ENCODE peak calls at places on chromosomes 7 and 10, in four cellular contexts. M, Z, H and V are unnamed samples.

GRCh38 chr10:70985824-70986336 is 97.5 kb upstream of the PCBD1 start:
- DNase-seq in H (no peak), M (no peak), Z (no peak), V (no peak)

GRCh38 chr7:39451901-39452300 is 114.3 kb upstream of the YAE1 start:
- DNase-seq in M (no peak), Z (no peak), H (no peak), V (no peak)

GRCh38 chr7:111672901-111673300 is 110.6 kb upstream of the IMMP2L start:
- DNase-seq in H (no peak), Z (no peak), M (no peak), V (no peak)

GRCh38 chr10:17233534-17233933 is 5.5 kb downstream of the VIM start:
- DNase-seq in M (no peak), Z (peak; percentile 60), H (no peak), V (no peak)

GRCh38 chr10:30493609-30494530 is 59.9 kb downstream of the MAP3K8 start:
- DNase-seq in H (no peak), Z (no peak), M (no peak), V (no peak)

GRCh38 chr10:24331457-24331856 is 122.5 kb downstream of the KIAA1217 start:
- DNase-seq in Z (no peak), H (peak; percentile 47), M (no peak), V (no peak)

GRCh38 chr7:128530855-128531104 is 54.2 kb downstream of the METTL2B start:
- DNase-seq in Z (no peak), M (no peak), H (no peak), V (no peak)

GRCh38 chr7:104643587-104644217 is 315.3 kb downstream of the LHFPL3 start:
- DNase-seq in M (peak; percentile 15), Z (peak; percentile 23), H (peak; percentile 75), V (no peak)

GRCh38 chr10:111142082-111142481 is 65.3 kb downstream of the ADRA2A start:
- DNase-seq in H (peak; percentile 40), Z (no peak), M (peak; percentile 8), V (no peak)

GRCh38 chr10:82206831-82207230 is 331.8 kb downstream of the NRG3 start:
- DNase-seq in M (no peak), Z (peak; percentile 87), H (no peak), V (no peak)

GRCh38 chr7:143960813-143961610 is 6.4 kb downstream of the OR2F1 start:
- DNase-seq in Z (no peak), M (no peak), H (no peak), V (no peak)

GRCh38 chr7:30764030-30764991 is 6.9 kb upstream of the MINDY4 start:
- DNase-seq in Z (peak; percentile 6), M (no peak), H (no peak), V (no peak)

GRCh38 chr10:35573786-35574185 is 31.4 kb upstream of the GJD4 start:
- DNase-seq in M (no peak), H (no peak), Z (no peak), V (no peak)

GRCh38 chr7:18103436-18104218 is 76.0 kb upstream of the PRPS1L1 start:
- DNase-seq in Z (no peak), M (no peak), H (no peak), V (no peak)

GRCh38 chr10:121073743-121074142 is 222.6 kb downstream of the WDR11 start:
- DNase-seq in Z (no peak), H (no peak), M (no peak), V (no peak)

DNA sequence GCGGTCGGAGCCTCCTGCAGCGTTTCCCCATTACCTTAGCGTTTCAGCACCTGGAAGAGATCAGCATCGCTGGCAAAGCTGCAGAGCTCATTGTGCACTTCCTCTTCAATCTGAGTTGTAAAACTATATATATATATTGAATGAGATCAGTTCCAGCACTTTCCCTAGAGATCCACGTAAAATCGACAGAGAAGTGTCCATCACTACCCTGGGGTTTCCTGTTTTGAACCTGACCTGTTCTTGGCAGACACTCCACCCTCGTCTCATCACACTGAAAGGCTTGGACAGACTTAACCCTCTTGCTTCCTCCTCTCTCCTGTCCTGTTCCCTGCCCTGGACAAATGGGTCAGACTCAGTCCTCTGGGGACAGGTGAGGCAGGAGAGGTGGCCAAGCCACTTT is 83.6 kb upstream of the KDM7A start:
- DNase-seq in H (no peak), M (no peak), Z (no peak), V (no peak)
- H3K27ac ChIP-seq in H (no peak overlapping the region), M (no peak overlapping the region), Z (no peak overlapping the region), V (no peak overlapping the region)

DNA sequence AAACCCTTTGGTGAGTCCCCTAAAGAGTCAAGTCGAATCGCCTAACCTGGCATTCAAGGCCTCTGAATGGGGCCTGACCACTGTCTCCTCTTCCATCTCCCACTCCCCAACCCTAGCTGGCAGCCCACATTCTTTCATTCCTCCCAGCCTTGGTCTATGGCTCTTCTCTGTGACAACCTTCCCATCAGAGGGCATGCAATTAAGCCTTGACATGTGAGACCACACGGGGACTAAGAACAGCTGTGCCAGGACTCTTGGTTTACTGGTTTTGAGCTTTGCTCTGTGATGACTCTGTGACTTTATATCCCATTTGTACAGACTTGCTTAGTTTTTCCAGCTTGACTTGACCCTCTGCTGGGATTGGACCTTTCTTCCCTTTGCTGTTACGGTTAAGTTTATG is 116.6 kb downstream of the BUB3 start:
- DNase-seq in M (no peak), H (no peak), Z (no peak), V (no peak)
- TF ChIP-seq EZH2 in M (no peak), H (no peak), Z (no peak), V (no peak)

GRCh38 chr7:92809397-92810241 is 26.8 kb downstream of the CDK6 start:
- DNase-seq in M (peak; percentile 76), H (peak; percentile 81), Z (peak; percentile 90), V (peak; percentile 32)
- TF ChIP-seq POLR2AphosphoS5 in M (peak; percentile 59), H (no peak), Z (peak; percentile 61), V (peak; percentile 32)

GRCh38 chr7:154741131-154741530 is 261.8 kb downstream of the PAXIP1 start:
- DNase-seq in M (no peak), Z (no peak), H (no peak), V (no peak)

GRCh38 chr7:154744861-154745258 is 258.1 kb downstream of the PAXIP1 start:
- DNase-seq in Z (no peak), H (no peak), M (no peak), V (no peak)

GRCh38 chr7:154744226-154744860 is 258.6 kb downstream of the PAXIP1 start:
- DNase-seq in H (peak; percentile 44), M (no peak), Z (no peak), V (no peak)

GRCh38 chr7:154746551-154746950 is 256.4 kb downstream of the PAXIP1 start:
- DNase-seq in M (no peak), Z (no peak), H (no peak), V (no peak)

DNA sequence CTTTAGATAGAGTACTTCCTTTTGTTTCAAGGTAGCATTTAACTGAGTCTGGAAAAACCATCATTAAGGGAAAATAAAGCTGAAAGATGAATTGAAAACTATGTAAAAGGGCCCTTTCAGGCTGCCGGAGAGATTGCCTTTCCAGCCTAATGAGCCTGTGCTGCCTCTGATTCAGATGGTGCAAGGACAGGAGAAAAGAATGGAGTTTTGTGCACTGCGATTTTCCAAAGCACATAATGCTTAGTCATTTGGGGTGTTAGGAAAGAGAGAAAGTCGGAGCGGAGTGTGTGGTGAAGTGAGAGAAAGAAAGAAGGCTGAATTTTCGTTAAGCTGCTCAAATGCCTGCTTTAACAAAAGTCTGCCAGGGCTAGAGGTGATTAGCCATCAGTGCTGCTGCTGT is 259.7 kb downstream of the PAXIP1 start:
- DNase-seq in M (no peak), H (no peak), Z (no peak), V (no peak)
- H3K27ac ChIP-seq in M (no peak overlapping the region), H (no peak overlapping the region), Z (no peak overlapping the region), V (no peak overlapping the region)

DNA sequence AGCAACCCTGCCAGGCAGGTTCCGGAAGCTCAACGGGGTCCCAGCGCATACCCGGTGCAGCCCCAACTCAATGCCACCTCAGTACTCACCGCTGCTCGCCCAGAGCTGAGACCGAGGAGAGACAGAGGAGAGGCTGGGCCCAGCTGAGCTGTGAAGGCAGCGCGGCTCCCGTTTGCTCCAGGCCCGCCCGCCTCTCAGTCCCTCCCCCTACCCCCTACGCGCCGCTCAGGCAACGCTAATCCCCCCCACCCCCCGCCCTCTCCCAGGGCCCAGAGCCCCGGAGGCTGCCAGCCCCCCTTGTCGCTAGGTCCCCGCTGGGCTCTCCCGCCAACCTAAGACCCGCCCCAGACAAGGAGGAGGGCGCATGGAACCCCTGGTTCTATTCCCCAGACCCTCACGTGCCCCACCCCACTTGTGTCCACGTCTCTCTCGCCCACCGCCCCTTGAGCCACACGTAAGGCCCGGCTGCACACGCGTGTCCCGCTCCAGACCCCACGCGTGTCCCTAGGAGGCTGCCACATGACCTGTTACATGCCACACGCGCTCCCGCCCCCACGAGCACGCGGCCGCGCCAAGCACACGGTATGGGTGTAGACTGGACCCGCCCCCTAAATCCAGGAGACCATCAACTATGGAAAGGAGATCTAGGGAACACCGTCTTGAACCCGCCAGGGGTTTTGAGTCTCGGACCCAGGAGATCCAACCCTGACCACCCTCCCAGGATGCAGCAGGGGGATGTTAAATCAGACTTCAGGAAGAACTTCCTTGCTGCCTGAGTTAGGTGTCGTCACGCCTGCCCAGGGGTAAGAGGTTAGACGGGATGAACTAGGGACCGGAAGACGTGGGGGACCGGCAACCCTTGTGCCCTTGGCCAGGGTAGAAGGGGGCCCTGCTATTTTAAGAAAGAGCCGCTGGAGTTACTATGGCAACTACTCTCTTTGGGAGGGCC is at the start of gene PSD:
- DNase-seq in Z (no peak), M (no peak), H (peak; percentile 84), V (no peak)
- TF ChIP-seq EZH2 in Z (no peak), M (no peak), H (no peak), V (no peak)

DNA sequence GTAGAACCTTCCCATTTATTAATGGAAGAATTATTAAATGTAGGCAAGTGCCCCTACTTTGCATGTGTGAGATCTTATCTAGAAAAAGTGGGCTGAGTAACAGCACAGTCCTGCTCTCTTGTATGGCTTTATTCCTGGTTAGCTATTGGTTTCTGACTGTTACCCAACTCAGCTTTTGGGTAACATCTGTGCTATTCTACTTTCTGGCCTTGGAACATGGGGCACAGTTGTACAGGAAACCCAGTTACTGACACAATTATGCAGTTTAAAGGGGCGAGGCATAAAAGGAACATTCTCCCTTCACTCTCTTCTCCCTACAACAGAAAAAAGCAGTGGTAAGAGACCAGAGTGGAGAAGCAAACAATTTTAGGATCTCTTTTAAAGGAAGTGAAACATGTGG is 16.1 kb downstream of the NUDT5 start:
- DNase-seq in H (no peak), Z (no peak), M (no peak), V (no peak)
- TF ChIP-seq POLR2AphosphoS5 in H (no peak), Z (no peak), M (no peak), V (no peak)